ENCODE peak calls at places on chromosomes 3 and 15, in eight cellular contexts. Y, L, H, P, F, N, T and R are unnamed samples.

GRCh38 chr3:141959921-141960554 is 83.6 kb downstream of the ATP1B3 start:
- DNase-seq in L (no peak), H (no peak), T (no peak), Y (no peak), F (no peak), N (no peak), P (no peak), R (no peak)

GRCh38 chr3:144273611-144274010 is 302.0 kb downstream of the DIPK2A start:
- DNase-seq in N (no peak), Y (no peak), F (no peak), P (no peak), T (no peak), L (no peak), H (no peak), R (no peak)

GRCh38 chr3:193680220-193680619 is 87.2 kb downstream of the OPA1 start:
- DNase-seq in H (no peak), F (no peak), T (no peak), P (no peak), L (no peak), N (no peak), Y (no peak), R (no peak)

GRCh38 chr3:115989927-115990326 is 366.6 kb downstream of the GAP43 start:
- DNase-seq in N (no peak), P (no peak), H (no peak), T (no peak), Y (no peak), F (no peak), L (no peak), R (no peak)

GRCh38 chr3:75015280-75015679 is 400.8 kb upstream of the CNTN3 start:
- DNase-seq in F (no peak), N (no peak), T (no peak), Y (no peak), P (no peak), H (no peak), L (no peak), R (no peak)

GRCh38 chr3:43998841-43999805 is 242.6 kb upstream of the TOPAZ1 start:
- DNase-seq in N (peak; percentile 83), L (peak; percentile 86), Y (no peak), P (no peak), F (no peak), H (no peak), T (no peak), R (no peak)

GRCh38 chr3:147422934-147423599 is 13.9 kb downstream of the ZIC1 start:
- DNase-seq in P (no peak), L (no peak), F (no peak), Y (no peak), H (no peak), N (no peak), T (no peak), R (no peak)

GRCh38 chr3:141147657-141148056 is 84.0 kb upstream of the PXYLP1 start:
- DNase-seq in T (no peak), L (no peak), F (no peak), Y (peak; percentile 82), N (peak; percentile 45), H (no peak), P (no peak), R (no peak)

GRCh38 chr3:112464264-112464663 is 35.0 kb downstream of the BTLA start:
- DNase-seq in P (no peak), H (no peak), L (no peak), F (no peak), T (no peak), N (no peak), Y (no peak), R (no peak)

GRCh38 chr3:22159004-22159695 is 408.1 kb upstream of the ZNF385D start:
- DNase-seq in Y (peak; percentile 43), H (no peak), N (no peak), F (no peak), T (no peak), L (no peak), P (no peak), R (no peak)

GRCh38 chr15:23567921-23568320 is 2.4 kb downstream of the MKRN3 start:
- DNase-seq in T (no peak), N (no peak), L (no peak), F (no peak), P (no peak), Y (no peak), H (no peak), R (no peak)

GRCh38 chr15:58506064-58506490 is 74.3 kb downstream of the LIPC start:
- DNase-seq in F (no peak), P (no peak), T (no peak), L (no peak), H (peak; percentile 39), N (no peak), Y (no peak), R (no peak)
- TF ChIP-seq EP300 in F (no peak), P (no peak), T (no peak), L (no peak), H (no peak), N (no peak), Y (no peak), R (no peak)

GRCh38 chr15:27725733-27726132 is 373.4 kb downstream of the OCA2 start:
- DNase-seq in N (no peak), P (no peak), T (no peak), F (no peak), L (no peak), H (no peak), Y (no peak), R (no peak)
- H3K9me3 ChIP-seq in N (no peaks in the 10 kb centered on the region), P (no peaks in the 10 kb centered on the region), T (no peaks in the 10 kb centered on the region), F (no peaks in the 10 kb centered on the region), L (peaks cover 5% of the 10 kb centered on the region), H (no peaks in the 10 kb centered on the region), Y (no peaks in the 10 kb centered on the region), R (no peaks in the 10 kb centered on the region)

DNA sequence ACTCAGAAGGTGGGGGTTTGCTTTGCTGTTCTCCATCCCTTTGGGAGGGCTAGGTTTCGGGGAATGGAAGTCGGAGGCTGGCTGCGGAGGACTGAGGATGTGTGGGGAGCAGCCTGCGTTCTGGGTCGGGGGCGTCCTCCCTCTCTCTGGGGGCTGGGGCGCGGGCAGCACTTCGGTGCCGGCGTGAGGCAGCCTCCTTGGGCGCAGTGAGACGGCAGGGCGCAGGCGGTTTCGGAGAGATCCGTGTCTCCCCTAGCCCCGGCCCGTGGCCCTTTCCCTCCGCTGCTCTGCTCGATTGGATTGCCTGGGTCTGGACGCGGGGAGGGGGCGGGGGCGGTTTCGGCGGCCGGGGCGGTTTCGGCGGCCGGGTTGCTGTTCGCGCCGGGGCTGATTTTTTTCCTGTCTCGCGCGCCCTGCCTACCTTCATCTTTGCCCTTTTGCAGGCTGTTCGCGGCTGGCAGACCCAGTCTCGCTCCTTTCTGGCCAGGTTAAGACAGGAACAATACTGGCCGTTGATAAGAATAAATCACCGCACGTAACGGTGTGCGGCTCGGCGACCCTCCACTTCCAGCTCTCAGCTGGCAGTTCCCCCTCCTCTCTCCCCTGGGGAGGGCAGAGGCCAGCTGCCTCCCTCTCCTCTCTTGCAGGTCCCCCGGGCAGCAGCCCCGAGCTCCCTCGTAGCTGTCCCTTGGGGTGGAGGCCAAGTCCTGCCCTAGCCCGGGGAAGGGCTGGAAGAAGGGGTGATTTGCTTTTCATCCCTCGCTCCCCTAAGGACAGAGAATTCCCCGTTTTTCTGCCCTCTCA is 1.6 kb downstream of the PTPRG start:
- DNase-seq in T (no peak), H (no peak), P (peak; percentile 72), Y (peak; percentile 20), F (peak; percentile 66), L (no peak), N (peak; percentile 57), R (no peak)
- H3K27ac ChIP-seq in T (no peak overlapping the region), H (peak overlapping the region; percentile 95), P (peak overlapping the region; percentile 98), Y (no peak overlapping the region), F (peak overlapping the region; percentile 85), L (peak overlapping the region; percentile 92), N (no peak overlapping the region), R (peak overlapping the region; percentile 90)

GRCh38 chr15:31206386-31207174 is 105.1 kb upstream of the TRPM1 start:
- DNase-seq in H (no peak), N (no peak), Y (no peak), F (no peak), L (no peak), P (no peak), T (no peak), R (peak; percentile 83)
- TF ChIP-seq EP300 in H (no peak), N (no peak), Y (no peak), F (no peak), L (no peak), P (no peak), T (no peak), R (no peak)

GRCh38 chr15:25244731-25245585 is 193.9 kb downstream of the UBE3A start:
- DNase-seq in F (peak; percentile 13), L (no peak), P (no peak), T (no peak), Y (no peak), H (peak; percentile 19), N (peak; percentile 23), R (no peak)

GRCh38 chr15:25248583-25249235 is 190.1 kb downstream of the UBE3A start:
- DNase-seq in N (no peak), F (peak; percentile 12), L (no peak), T (no peak), H (peak; percentile 22), Y (no peak), P (peak; percentile 59), R (peak; percentile 84)

GRCh38 chr15:25245801-25246622 is 192.8 kb downstream of the UBE3A start:
- DNase-seq in N (peak; percentile 13), Y (no peak), F (peak; percentile 17), T (no peak), P (peak; percentile 41), L (no peak), H (no peak), R (peak; percentile 64)

GRCh38 chr15:25247418-25248030 is 191.3 kb downstream of the UBE3A start:
- DNase-seq in P (no peak), F (peak; percentile 7), H (peak; percentile 18), Y (no peak), N (peak; percentile 27), T (no peak), L (no peak), R (peak; percentile 81)

GRCh38 chr15:25246641-25247417 is 192.0 kb downstream of the UBE3A start:
- DNase-seq in N (peak; percentile 14), L (no peak), Y (no peak), F (peak; percentile 17), P (peak; percentile 48), T (no peak), H (peak; percentile 19), R (peak; percentile 77)
- H3K9me3 ChIP-seq in N (peaks cover 71% of the 10 kb centered on the region), L (no peaks in the 10 kb centered on the region), Y (peaks cover 96% of the 10 kb centered on the region), F (peaks cover 6% of the 10 kb centered on the region), P (peaks cover 27% of the 10 kb centered on the region), T (no peaks in the 10 kb centered on the region), H (peaks cover 5% of the 10 kb centered on the region), R (peaks cover 1% of the 10 kb centered on the region)

GRCh38 chr15:77818484-77819270 is 186.0 kb upstream of the LINGO1 start:
- DNase-seq in P (no peak), N (peak; percentile 68), T (no peak), L (no peak), F (no peak), Y (no peak), H (no peak), R (no peak)
- H3K27ac ChIP-seq in P (no peak overlapping the region), N (no peak overlapping the region), T (no peak overlapping the region), L (peak overlapping the region; percentile 67), F (no peak overlapping the region), Y (no peak overlapping the region), H (no peak overlapping the region), R (no peak overlapping the region)